ENCODE peak calls at places on chromosomes 1 and 21, in eight cellular contexts. K is CD8-positive, alpha-beta T cell; O is psoas muscle; U is bronchial epithelial cell; W is thoracic aorta; X is ovary; R is CD8-positive, alpha-beta memory T cell; Y is IMR-90. N is an unnamed sample.

GRCh38 chr1:23554481-23555224 is 4.6 kb downstream of the ID3 start:
- DNase-seq in K (peak), O (peak), U (peak), W (no peak), X (peak), R (peak), Y (peak), N (peak)

GRCh38 chr1:25796807-25797458 is 3.1 kb upstream of the SELENON start:
- DNase-seq in K (peak), O (peak), U (peak), W (no peak), X (peak), R (peak), Y (peak), N (peak)

GRCh38 chr21:14787312-14787711 is 241.2 kb upstream of the SAMSN1 start:
- DNase-seq in K (no peak), O (no peak), U (no peak), W (no peak), X (no peak), R (no peak), Y (no peak), N (no peak)

GRCh38 chr1:111513410-111514020 is 10.1 kb upstream of the ADORA3 start:
- DNase-seq in K (no peak), O (no peak), U (no peak), W (no peak), X (no peak), R (no peak), Y (no peak), N (no peak)

GRCh38 chr21:37848721-37849490 is 67.4 kb downstream of the KCNJ6 start:
- DNase-seq in K (no peak), O (no peak), U (no peak), W (no peak), X (no peak), R (no peak), Y (no peak), N (no peak)

GRCh38 chr21:41597811-41598231 is 89.9 kb upstream of the TMPRSS2 start:
- DNase-seq in K (no peak), O (no peak), U (no peak), W (no peak), X (no peak), R (no peak), Y (no peak), N (no peak)

GRCh38 chr21:41901099-41901498 is 22.0 kb upstream of the PRDM15 start:
- DNase-seq in K (no peak), O (no peak), U (no peak), W (no peak), X (peak), R (no peak), Y (no peak), N (no peak)

GRCh38 chr1:92410706-92411105 is 76.0 kb downstream of the GFI1 start:
- DNase-seq in K (peak), O (no peak), U (no peak), W (no peak), X (no peak), R (peak), Y (no peak), N (peak)

GRCh38 chr1:71312545-71312944 is 231.7 kb upstream of the ZRANB2 start:
- DNase-seq in K (no peak), O (no peak), U (no peak), W (no peak), X (no peak), R (no peak), Y (no peak), N (no peak)

GRCh38 chr1:247386695-247387094 is 29.3 kb upstream of the NLRP3 start:
- DNase-seq in K (no peak), O (no peak), U (peak), W (no peak), X (no peak), R (no peak), Y (peak), N (no peak)

GRCh38 chr1:198519639-198520501 is 20.6 kb downstream of the ATP6V1G3 start:
- DNase-seq in K (no peak), O (no peak), U (no peak), W (no peak), X (no peak), R (no peak), Y (no peak), N (peak)

GRCh38 chr21:29248124-29248523 is 50.6 kb upstream of the BACH1 start:
- DNase-seq in K (no peak), O (no peak), U (no peak), W (no peak), X (no peak), R (no peak), Y (peak), N (no peak)

GRCh38 chr1:167957710-167958109 is 20.8 kb upstream of the MPC2 start:
- DNase-seq in K (no peak), O (no peak), U (peak), W (no peak), X (no peak), R (no peak), Y (peak), N (no peak)

GRCh38 chr1:24964811-24965570 is 34.9 kb upstream of the RUNX3 start:
- DNase-seq in K (peak), O (peak), U (no peak), W (no peak), X (no peak), R (peak), Y (peak), N (peak)

GRCh38 chr1:234454910-234455309 is 24.1 kb downstream of the TARBP1 start:
- DNase-seq in K (no peak), O (no peak), U (no peak), W (no peak), X (no peak), R (no peak), Y (no peak), N (no peak)

GRCh38 chr1:153626929-153627796 is at the start of gene S100A13:
- DNase-seq in K (no peak), O (peak), U (peak), W (peak), X (peak), R (no peak), Y (peak), N (no peak)

GRCh38 chr1:117616356-117616755 is 10.5 kb downstream of the TENT5C start:
- DNase-seq in K (no peak), O (no peak), U (no peak), W (no peak), X (no peak), R (no peak), Y (no peak), N (no peak)

GRCh38 chr1:74053407-74053806 is 144.6 kb downstream of the LRRIQ3 start:
- DNase-seq in K (no peak), O (no peak), U (peak), W (no peak), X (no peak), R (no peak), Y (peak), N (no peak)

GRCh38 chr1:204449631-204450280 is 38.1 kb upstream of the PPP1R15B start:
- DNase-seq in K (no peak), O (peak), U (no peak), W (no peak), X (no peak), R (no peak), Y (no peak), N (no peak)

GRCh38 chr1:158003409-158003805 is 10.0 kb downstream of the KIRREL1 start:
- DNase-seq in K (no peak), O (no peak), U (no peak), W (no peak), X (no peak), R (no peak), Y (peak), N (no peak)

GRCh38 chr1:48677306-48678287 is 99.1 kb downstream of the BEND5 start:
- DNase-seq in K (peak), O (peak), U (peak), W (peak), X (peak), R (peak), Y (peak), N (no peak)

GRCh38 chr1:109399326-109399957 is 1.7 kb upstream of the SORT1 start:
- DNase-seq in K (no peak), O (no peak), U (peak), W (no peak), X (no peak), R (peak), Y (peak), N (peak)

GRCh38 chr1:201766117-201766863 is 62.7 kb upstream of the IPO9 start:
- DNase-seq in K (no peak), O (no peak), U (peak), W (no peak), X (peak), R (no peak), Y (peak), N (no peak)

GRCh38 chr1:50333595-50333974 is 89.7 kb downstream of the DMRTA2 start:
- DNase-seq in K (peak), O (peak), U (no peak), W (no peak), X (peak), R (no peak), Y (peak), N (no peak)

GRCh38 chr1:231420959-231421615 is 1.0 kb downstream of the EGLN1 start:
- DNase-seq in K (peak), O (peak), U (no peak), W (no peak), X (peak), R (peak), Y (peak), N (peak)

GRCh38 chr21:42806489-42807140 is 72.7 kb downstream of the WDR4 start:
- DNase-seq in K (no peak), O (no peak), U (no peak), W (no peak), X (no peak), R (no peak), Y (no peak), N (no peak)

GRCh38 chr1:192516776-192517297 is 58.7 kb upstream of the RGS1 start:
- DNase-seq in K (peak), O (no peak), U (peak), W (no peak), X (no peak), R (peak), Y (no peak), N (peak)
- H3K4me3 ChIP-seq in K (peak), O (no peak), U (no peak), W (no peak), X (no peak), R (peak), Y (no peak), N (peak)

GRCh38 chr1:246068113-246068512 is 439.0 kb downstream of the SMYD3 start:
- DNase-seq in K (no peak), O (no peak), U (no peak), W (no peak), X (no peak), R (no peak), Y (no peak), N (no peak)
- H3K4me3 ChIP-seq in K (no peak), O (no peak), U (no peak), W (no peak), X (no peak), R (no peak), Y (no peak), N (no peak)

GRCh38 chr1:51515982-51516638 is 3.0 kb downstream of the EPS15 start:
- DNase-seq in K (no peak), O (no peak), U (no peak), W (no peak), X (no peak), R (no peak), Y (no peak), N (no peak)
- H3K4me3 ChIP-seq in K (no peak), O (peak), U (no peak), W (peak), X (no peak), R (no peak), Y (no peak), N (peak)

GRCh38 chr1:80436851-80437250 is 1363.9 kb upstream of the ADGRL2 start:
- DNase-seq in K (no peak), O (no peak), U (no peak), W (no peak), X (no peak), R (no peak), Y (no peak), N (no peak)
- H3K4me3 ChIP-seq in K (no peak), O (no peak), U (no peak), W (no peak), X (no peak), R (no peak), Y (no peak), N (no peak)

GRCh38 chr1:78652019-78652560 is 2.5 kb downstream of the IFI44 start:
- DNase-seq in K (no peak), O (no peak), U (no peak), W (no peak), X (no peak), R (no peak), Y (no peak), N (no peak)

GRCh38 chr1:78647238-78647637 is 2.4 kb upstream of the IFI44 start:
- DNase-seq in K (no peak), O (no peak), U (no peak), W (no peak), X (no peak), R (no peak), Y (no peak), N (no peak)

GRCh38 chr1:78651247-78651646 is 1.6 kb downstream of the IFI44 start:
- DNase-seq in K (no peak), O (no peak), U (no peak), W (no peak), X (no peak), R (peak), Y (peak), N (no peak)

GRCh38 chr1:78649628-78650027 is at the start of gene IFI44:
- DNase-seq in K (peak), O (peak), U (peak), W (peak), X (peak), R (peak), Y (peak), N (peak)

DNA sequence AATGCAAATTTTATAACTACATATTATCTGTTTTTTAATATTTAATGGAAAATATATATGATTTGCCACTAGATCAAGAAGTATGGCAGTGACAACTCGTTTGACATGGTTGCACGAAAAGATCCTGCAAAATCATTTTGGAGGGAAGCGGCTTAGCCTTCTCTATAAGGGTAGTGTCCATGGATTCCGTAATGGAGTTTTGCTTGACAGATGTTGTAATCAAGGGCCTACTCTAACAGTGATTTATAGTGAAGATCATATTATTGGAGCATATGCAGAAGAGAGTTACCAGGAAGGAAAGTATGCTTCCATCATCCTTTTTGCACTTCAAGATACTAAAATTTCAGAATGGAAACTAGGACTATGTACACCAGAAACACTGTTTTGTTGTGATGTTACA is 483 bp downstream of the IFI44 start:
- DNase-seq in K (no peak), O (no peak), U (no peak), W (no peak), X (no peak), R (no peak), Y (no peak), N (no peak)
- H3K4me3 ChIP-seq in K (peak), O (peak), U (no peak), W (peak), X (peak), R (peak), Y (no peak), N (peak)

GRCh38 chr1:2392686-2393085 is 1.0 kb downstream of the RER1 start:
- DNase-seq in K (no peak), O (no peak), U (no peak), W (no peak), X (no peak), R (no peak), Y (no peak), N (no peak)
- H3K4me3 ChIP-seq in K (peak), O (peak), U (peak), W (peak), X (peak), R (peak), Y (peak), N (peak)

GRCh38 chr1:64268653-64269557 is 65.5 kb downstream of the UBE2U start:
- DNase-seq in K (peak), O (peak), U (peak), W (no peak), X (peak), R (peak), Y (peak), N (peak)
- H3K4me3 ChIP-seq in K (no peak), O (no peak), U (no peak), W (no peak), X (no peak), R (no peak), Y (no peak), N (no peak)

GRCh38 chr1:63847308-63847910 is 73.6 kb downstream of the ROR1 start:
- DNase-seq in K (no peak), O (no peak), U (peak), W (no peak), X (no peak), R (no peak), Y (no peak), N (no peak)
- H3K4me3 ChIP-seq in K (no peak), O (no peak), U (no peak), W (no peak), X (no peak), R (no peak), Y (no peak), N (no peak)

DNA sequence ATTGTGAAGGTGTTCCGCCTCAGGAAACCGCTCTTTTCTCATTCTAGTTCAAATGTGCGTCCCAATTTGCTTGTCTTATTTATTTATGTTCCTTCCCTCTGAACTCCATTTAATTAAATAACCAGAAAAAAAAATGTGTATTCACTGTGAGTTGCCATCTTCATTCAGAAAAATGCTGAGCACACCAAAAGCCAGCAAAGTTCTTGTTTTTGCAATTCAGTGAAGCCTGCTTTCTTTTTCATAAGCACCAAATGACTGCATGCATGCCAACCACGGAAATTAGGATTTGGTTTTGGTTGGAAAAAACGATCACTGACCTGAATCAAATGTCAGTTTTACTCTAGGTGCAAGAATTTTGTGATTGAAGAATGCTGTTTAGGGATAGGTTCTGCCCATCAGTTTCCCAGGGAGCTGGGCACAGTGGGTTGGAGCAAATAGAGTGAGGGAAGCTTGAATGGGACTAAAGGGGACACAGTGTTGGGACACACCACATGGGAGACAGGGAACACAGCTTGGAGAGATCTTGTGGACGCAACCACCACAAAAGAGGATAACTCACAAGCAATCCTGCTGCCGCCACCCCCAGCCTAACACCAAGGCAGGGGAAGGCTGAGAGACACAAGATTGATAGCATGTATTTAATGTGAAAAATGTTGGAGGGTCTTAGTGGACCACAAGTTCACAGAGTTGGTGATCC is 183.4 kb upstream of the GALNT2 start:
- DNase-seq in K (no peak), O (no peak), U (no peak), W (no peak), X (no peak), R (no peak), Y (no peak), N (no peak)
- H3K4me3 ChIP-seq in K (no peak), O (no peak), U (no peak), W (no peak), X (no peak), R (no peak), Y (no peak), N (no peak)

GRCh38 chr21:36075171-36075570 is 5.3 kb downstream of the CBR1 start:
- DNase-seq in K (no peak), O (no peak), U (peak), W (no peak), X (no peak), R (no peak), Y (no peak), N (no peak)

GRCh38 chr21:36073181-36073580 is 3.4 kb downstream of the CBR1 start:
- DNase-seq in K (no peak), O (no peak), U (no peak), W (no peak), X (no peak), R (no peak), Y (no peak), N (no peak)

GRCh38 chr21:36069713-36070573 is at the start of gene CBR1:
- DNase-seq in K (peak), O (peak), U (peak), W (peak), X (peak), R (peak), Y (peak), N (peak)

GRCh38 chr21:36070999-36071398 is 1.2 kb downstream of the CBR1 start:
- DNase-seq in K (no peak), O (no peak), U (no peak), W (no peak), X (no peak), R (no peak), Y (no peak), N (no peak)

GRCh38 chr21:36072453-36073167 is 2.8 kb downstream of the CBR1 start:
- DNase-seq in K (no peak), O (no peak), U (no peak), W (no peak), X (no peak), R (no peak), Y (no peak), N (no peak)
- H3K4me3 ChIP-seq in K (no peak), O (no peak), U (no peak), W (no peak), X (no peak), R (no peak), Y (no peak), N (no peak)